ENCODE peak calls at places on chromosomes 16 and 17, in four cellular contexts. I is heart left ventricle, V is K562, H is fibroblast of mammary gland. W is an unnamed sample.

GRCh38 chr16:47921535-47921934 is 234.3 kb downstream of the ABCC12 start:
- DNase-seq in I (no peak), V (no peak), H (no peak), W (no peak)

GRCh38 chr17:4267402-4267801 is 3.6 kb upstream of the ANKFY1 start:
- DNase-seq in I (no peak), V (no peak), H (no peak), W (no peak)

GRCh38 chr17:44915727-44916058 is 393 bp upstream of the GFAP start:
- DNase-seq in I (no peak), V (no peak), H (no peak), W (no peak)

GRCh38 chr17:57210224-57210553 is 46.1 kb upstream of the MSI2 start:
- DNase-seq in I (no peak), V (no peak), H (peak), W (no peak)

GRCh38 chr17:42428141-42428944 is 5.3 kb upstream of the CAVIN1 start:
- DNase-seq in I (no peak), V (no peak), H (peak), W (peak)

GRCh38 chr17:31492880-31493655 is 101.6 kb downstream of the RAB11FIP4 start:
- DNase-seq in I (peak), V (peak), H (no peak), W (no peak)

GRCh38 chr16:7303014-7303676 is 29.5 kb upstream of the RBFOX1 start:
- DNase-seq in I (no peak), V (no peak), H (no peak), W (no peak)

GRCh38 chr16:65574311-65574966 is 452.6 kb upstream of the CDH11 start:
- DNase-seq in I (no peak), V (no peak), H (no peak), W (no peak)

GRCh38 chr17:12107905-12108304 is 87.2 kb downstream of the MAP2K4 start:
- DNase-seq in I (no peak), V (no peak), H (peak), W (no peak)

GRCh38 chr16:13083687-13084086 is 182.3 kb downstream of the SHISA9 start:
- DNase-seq in I (no peak), V (no peak), H (no peak), W (no peak)

GRCh38 chr16:959232-960040 is 11.3 kb downstream of the LMF1 start:
- DNase-seq in I (no peak), V (no peak), H (no peak), W (no peak)

GRCh38 chr17:57329380-57330214 is 73.3 kb downstream of the MSI2 start:
- DNase-seq in I (no peak), V (no peak), H (peak), W (no peak)

GRCh38 chr17:42520540-42520951 is 15.5 kb upstream of the NAGLU start:
- DNase-seq in I (no peak), V (peak), H (no peak), W (peak)

GRCh38 chr16:30958164-30959083 is 870 bp downstream of the SETD1A start:
- DNase-seq in I (peak), V (peak), H (peak), W (peak)

GRCh38 chr16:51167170-51167710 is 16.2 kb upstream of the SALL1 start:
- DNase-seq in I (no peak), V (no peak), H (peak), W (no peak)

GRCh38 chr16:31402687-31403086 is 9.6 kb downstream of the ITGAD start:
- DNase-seq in I (no peak), V (no peak), H (peak), W (no peak)

GRCh38 chr17:40937384-40937819 is at the start of gene KRT23:
- DNase-seq in I (no peak), V (no peak), H (no peak), W (no peak)

GRCh38 chr17:43363181-43363925 is 35.4 kb upstream of the ARL4D start:
- DNase-seq in I (no peak), V (no peak), H (no peak), W (no peak)

GRCh38 chr17:36977066-36977465 is 28.3 kb downstream of the AATF start:
- DNase-seq in I (no peak), V (no peak), H (no peak), W (no peak)

GRCh38 chr17:48479014-48479402 is 49.0 kb upstream of the SKAP1 start:
- DNase-seq in I (no peak), V (no peak), H (no peak), W (no peak)

GRCh38 chr16:58615280-58615679 is 14.3 kb downstream of the CNOT1 start:
- DNase-seq in I (no peak), V (no peak), H (peak), W (no peak)

GRCh38 chr17:9138161-9138717 is 116.9 kb downstream of the NTN1 start:
- DNase-seq in I (peak), V (no peak), H (no peak), W (no peak)

GRCh38 chr17:20922128-20922670 is 120.6 kb downstream of the USP22 start:
- DNase-seq in I (peak), V (no peak), H (peak), W (no peak)

GRCh38 chr16:27177031-27177774 is 26.1 kb upstream of the KDM8 start:
- DNase-seq in I (no peak), V (no peak), H (peak), W (no peak)

GRCh38 chr17:57640079-57640478 is 105.0 kb downstream of the CCDC182 start:
- DNase-seq in I (no peak), V (no peak), H (no peak), W (no peak)

GRCh38 chr16:86934581-86935322 is 356.4 kb downstream of the FOXL1 start:
- DNase-seq in I (no peak), V (no peak), H (no peak), W (no peak)

GRCh38 chr16:1929578-1930337 is 11.5 kb upstream of the HS3ST6 start:
- DNase-seq in I (peak), V (peak), H (peak), W (peak)

GRCh38 chr16:55324491-55325447 is 766 bp downstream of the IRX6 start:
- DNase-seq in I (peak), V (no peak), H (peak), W (no peak)

GRCh38 chr16:30949655-30950515 is 1.0 kb downstream of the ORAI3 start:
- DNase-seq in I (peak), V (peak), H (peak), W (peak)

GRCh38 chr17:44220211-44221071 is 966 bp upstream of the UBTF start:
- DNase-seq in I (peak), V (peak), H (peak), W (no peak)

GRCh38 chr17:74981979-74982662 is 5.3 kb upstream of the CDR2L start:
- DNase-seq in I (peak), V (peak), H (peak), W (peak)

GRCh38 chr16:50762241-50762640 is 20.4 kb downstream of the CYLD start:
- DNase-seq in I (no peak), V (no peak), H (no peak), W (no peak)

GRCh38 chr17:21210411-21211076 is 3.4 kb downstream of the TMEM11 start:
- DNase-seq in I (no peak), V (no peak), H (no peak), W (no peak)

GRCh38 chr17:10384175-10384574 is 11.4 kb upstream of the MYH13 start:
- DNase-seq in I (no peak), V (no peak), H (no peak), W (no peak)

GRCh38 chr16:29675811-29676643 is 3.0 kb upstream of the QPRT start:
- DNase-seq in I (no peak), V (peak), H (peak), W (peak)

GRCh38 chr16:29683543-29684090 is 4.6 kb downstream of the QPRT start:
- DNase-seq in I (no peak), V (no peak), H (peak), W (no peak)

GRCh38 chr16:29678691-29679267 is at the start of gene QPRT:
- DNase-seq in I (peak), V (peak), H (peak), W (peak)

GRCh38 chr16:29676989-29677388 is 2.0 kb upstream of the QPRT start:
- DNase-seq in I (no peak), V (no peak), H (no peak), W (no peak)

DNA sequence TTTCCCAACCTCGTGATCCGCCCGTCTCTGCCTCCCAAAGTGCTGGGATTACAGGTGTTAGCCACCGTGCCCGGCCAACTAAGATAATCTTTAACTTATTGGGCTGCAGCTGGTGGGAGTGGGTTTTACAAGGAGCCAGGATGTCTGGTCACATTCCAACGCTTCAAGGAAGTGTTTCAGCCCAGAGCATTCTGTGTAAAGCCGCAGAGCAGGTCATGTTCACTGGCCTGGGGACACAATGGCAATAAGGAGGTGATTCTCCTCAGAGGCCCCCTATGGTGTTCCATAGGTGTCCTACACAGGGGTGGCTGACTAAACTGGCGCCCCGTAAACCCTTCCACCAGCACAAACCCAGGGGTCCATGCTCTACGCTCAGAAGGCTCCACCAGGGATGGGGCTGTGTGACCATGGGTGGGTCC is 1.2 kb downstream of the QPRT start:
- DNase-seq in I (no peak), V (no peak), H (no peak), W (peak)
- H3K4me3 ChIP-seq in I (peak), V (peak), H (no peak), W (peak)

GRCh38 chr17:2124391-2124790 is 69.5 kb downstream of the HIC1 start:
- DNase-seq in I (no peak), V (no peak), H (no peak), W (no peak)

GRCh38 chr17:2125013-2125535 is 70.2 kb downstream of the HIC1 start:
- DNase-seq in I (no peak), V (no peak), H (no peak), W (no peak)

GRCh38 chr17:2122641-2123302 is 67.9 kb downstream of the HIC1 start:
- DNase-seq in I (peak), V (no peak), H (peak), W (no peak)

GRCh38 chr17:2120550-2121335 is 65.8 kb downstream of the HIC1 start:
- DNase-seq in I (no peak), V (no peak), H (peak), W (no peak)

GRCh38 chr17:2123467-2124251 is 68.8 kb downstream of the HIC1 start:
- DNase-seq in I (no peak), V (no peak), H (peak), W (no peak)
- H3K4me3 ChIP-seq in I (no peak), V (no peak), H (no peak), W (no peak)

GRCh38 chr17:38600906-38601305 is 4.8 kb downstream of the SRCIN1 start:
- DNase-seq in I (no peak), V (peak), H (no peak), W (no peak)

GRCh38 chr17:38602453-38602852 is 3.3 kb downstream of the SRCIN1 start:
- DNase-seq in I (no peak), V (no peak), H (no peak), W (no peak)

GRCh38 chr17:38600416-38600815 is 5.3 kb downstream of the SRCIN1 start:
- DNase-seq in I (no peak), V (no peak), H (no peak), W (no peak)

GRCh38 chr17:38602862-38603785 is 2.6 kb downstream of the SRCIN1 start:
- DNase-seq in I (no peak), V (no peak), H (no peak), W (no peak)

GRCh38 chr17:38601539-38602351 is 4.0 kb downstream of the SRCIN1 start:
- DNase-seq in I (no peak), V (peak), H (no peak), W (peak)
- H3K4me3 ChIP-seq in I (no peak), V (no peak), H (no peak), W (no peak)

DNA sequence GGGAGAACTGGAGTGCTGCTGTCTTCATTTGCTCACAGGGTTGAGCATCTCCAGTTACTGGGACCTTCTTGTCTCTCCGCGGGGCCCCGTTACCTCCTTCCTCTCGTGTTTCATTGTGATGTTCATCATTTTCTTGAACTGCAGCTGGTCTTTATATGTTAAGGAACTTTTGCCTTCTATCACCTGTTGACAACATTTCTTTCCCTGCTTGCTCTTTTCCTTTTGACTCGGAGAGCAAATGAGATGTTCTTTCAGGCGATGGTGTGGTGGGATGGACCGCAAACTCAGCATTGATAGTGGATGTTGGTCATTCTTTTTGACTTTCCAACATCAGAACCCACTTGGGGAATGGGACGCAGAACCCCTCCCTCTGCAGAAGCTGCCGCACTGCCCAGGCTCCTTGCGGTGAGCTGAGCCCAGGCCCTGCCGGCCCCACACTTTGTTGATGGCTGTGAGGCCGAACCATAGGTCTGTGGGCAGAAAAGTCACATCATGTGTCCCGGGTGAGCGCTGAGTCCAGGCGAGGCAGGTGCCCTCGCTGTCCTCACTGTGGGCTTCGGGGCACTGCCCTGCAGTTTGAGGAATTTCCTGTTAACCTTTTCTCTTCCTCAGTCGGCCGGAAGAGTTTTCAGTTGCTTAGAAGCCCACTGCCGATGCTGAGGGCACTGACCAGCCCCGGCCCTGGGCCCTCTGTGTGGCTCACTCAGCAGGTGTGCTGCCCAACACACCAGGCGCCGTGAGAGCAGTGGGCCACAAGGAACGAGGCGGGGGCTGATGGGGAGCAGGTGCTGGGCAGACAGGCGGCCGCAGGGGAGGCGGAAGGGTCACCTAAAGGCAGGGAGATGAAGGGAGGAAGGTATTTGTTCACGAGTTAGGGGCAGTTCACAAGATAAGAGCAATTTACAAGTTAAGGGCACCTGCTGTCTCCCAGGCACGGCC is 7.4 kb downstream of the RPL13 start:
- DNase-seq in I (no peak), V (no peak), H (no peak), W (no peak)
- H3K4me3 ChIP-seq in I (no peak), V (no peak), H (no peak), W (no peak)

GRCh38 chr16:16012144-16012543 is 62.7 kb downstream of the ABCC1 start:
- DNase-seq in I (no peak), V (no peak), H (no peak), W (no peak)

GRCh38 chr16:16013812-16014211 is 64.4 kb downstream of the ABCC1 start:
- DNase-seq in I (no peak), V (no peak), H (no peak), W (no peak)

GRCh38 chr16:16016388-16016964 is 67.1 kb downstream of the ABCC1 start:
- DNase-seq in I (no peak), V (no peak), H (no peak), W (no peak)

GRCh38 chr16:16015849-16016248 is 66.4 kb downstream of the ABCC1 start:
- DNase-seq in I (no peak), V (no peak), H (no peak), W (no peak)

DNA sequence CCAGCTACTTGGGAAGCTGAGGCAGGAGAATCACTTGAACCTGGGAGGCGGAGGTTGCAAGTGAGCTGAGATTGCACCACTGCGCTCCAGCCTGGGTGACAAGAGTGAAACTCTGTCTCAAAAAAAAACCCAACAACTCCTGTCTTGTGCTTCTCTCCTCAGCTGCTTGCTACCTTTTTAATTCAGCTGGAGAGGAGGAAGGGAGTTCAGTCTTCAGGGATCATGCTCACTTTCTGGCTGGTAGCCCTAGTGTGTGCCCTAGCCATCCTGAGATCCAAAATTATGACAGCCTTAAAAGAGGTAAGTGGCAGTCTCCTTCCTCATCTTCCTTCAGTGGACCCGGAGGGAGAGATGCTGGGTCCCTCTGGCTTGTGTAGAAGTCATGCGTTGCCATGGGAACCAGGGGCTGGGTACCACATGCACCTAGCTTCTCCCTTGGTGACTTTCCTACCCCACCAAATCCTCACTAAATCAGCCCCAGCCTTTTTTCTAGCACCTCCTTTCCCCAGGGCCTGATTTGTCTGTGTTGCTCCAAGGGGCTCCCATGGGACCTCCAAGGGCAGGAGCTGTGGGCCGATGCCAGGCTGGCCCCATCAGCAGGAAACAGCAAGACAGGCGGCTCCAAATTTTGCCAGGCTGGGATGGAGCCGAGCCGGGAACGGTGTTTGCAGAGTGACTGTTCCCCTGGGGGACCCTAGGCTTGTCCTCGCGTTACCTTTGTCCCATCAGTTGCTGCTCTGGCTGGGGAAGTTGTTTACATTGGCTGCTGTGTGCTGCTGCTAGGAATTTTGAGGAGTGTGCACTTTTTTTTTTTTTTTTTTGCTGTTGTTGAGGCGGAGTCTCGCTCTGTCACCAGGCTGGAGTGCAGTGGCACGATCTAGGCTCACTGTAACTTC is 65.2 kb downstream of the ABCC1 start:
- DNase-seq in I (peak), V (no peak), H (peak), W (peak)
- H3K4me3 ChIP-seq in I (no peak), V (no peak), H (no peak), W (no peak)

GRCh38 chr16:22424161-22424937 is 49.9 kb upstream of the CDR2 start:
- DNase-seq in I (no peak), V (no peak), H (peak), W (no peak)
- H3K4me3 ChIP-seq in I (peak), V (no peak), H (peak), W (no peak)

GRCh38 chr17:7177210-7177953 is 1.8 kb downstream of the ASGR1 start:
- DNase-seq in I (peak), V (peak), H (peak), W (peak)

GRCh38 chr17:7176870-7177209 is 2.3 kb downstream of the ASGR1 start:
- DNase-seq in I (no peak), V (no peak), H (no peak), W (no peak)

GRCh38 chr17:7178973-7179316 is 225 bp downstream of the ASGR1 start:
- DNase-seq in I (no peak), V (no peak), H (no peak), W (no peak)

GRCh38 chr17:7177954-7178477 is 1.2 kb downstream of the ASGR1 start:
- DNase-seq in I (no peak), V (peak), H (peak), W (peak)

DNA sequence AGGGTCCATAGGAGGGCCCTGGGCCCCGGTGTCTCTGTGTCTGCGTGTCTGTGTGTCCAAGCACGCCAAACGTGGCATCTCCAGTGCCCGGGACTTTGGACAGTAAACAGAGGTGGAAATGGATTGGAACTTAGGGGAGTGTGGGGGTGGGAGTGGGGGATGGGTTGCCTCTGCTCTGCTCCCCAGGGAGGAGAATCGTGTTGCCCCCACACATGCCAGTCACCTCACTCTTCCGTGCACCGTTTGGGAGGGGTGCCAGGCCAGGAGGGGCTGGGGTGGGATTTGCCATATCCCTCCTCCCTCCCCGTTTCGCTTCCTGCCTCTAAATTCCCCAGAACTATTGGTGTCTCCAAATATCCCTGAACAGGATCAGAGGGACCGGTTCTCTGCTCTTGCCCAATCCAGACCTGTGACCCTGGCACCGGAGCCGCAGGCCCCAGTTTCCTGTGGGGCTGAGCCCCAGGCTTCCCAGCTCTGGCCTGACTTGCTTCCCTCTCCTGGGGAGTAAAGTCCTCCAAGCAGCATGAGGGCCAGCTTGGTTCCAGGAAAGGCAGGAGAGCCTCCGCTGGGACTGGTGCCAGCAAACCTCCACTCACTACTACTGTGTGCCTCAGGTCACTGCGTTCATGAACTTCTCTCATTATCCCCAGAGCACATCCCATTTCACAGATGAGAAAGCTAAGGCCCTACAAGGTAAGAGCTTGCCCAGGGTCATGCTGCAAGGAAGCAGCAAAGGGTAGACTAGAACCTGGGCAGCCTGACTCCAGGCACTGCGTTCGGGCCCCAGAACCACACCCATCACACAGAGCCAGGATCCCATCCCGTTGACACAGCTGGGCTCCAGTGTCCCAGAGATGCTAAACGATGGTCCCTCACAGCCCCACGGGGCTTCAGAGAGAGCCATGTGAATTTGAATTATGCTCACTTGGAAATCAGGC is at the start of gene ASGR1:
- DNase-seq in I (no peak), V (no peak), H (no peak), W (peak)
- H3K4me3 ChIP-seq in I (peak), V (peak), H (no peak), W (peak)

W was measured in HepG2.